ENCODE peak calls at places on chromosomes 1 and 21, in ten cellular contexts. N is heart right ventricle; Q is GM23338; Z is suprapubic skin; T is CD8-positive, alpha-beta memory T cell; F is cardiac muscle cell; I is A549; D is fibroblast of mammary gland; C is OCI-LY7; L is IMR-90. K is an unnamed sample.

GRCh38 chr1:213284626-213285025 is 233.6 kb downstream of the RPS6KC1 start:
- DNase-seq in N (no peak), Q (no peak), Z (no peak), T (no peak), F (no peak), I (no peak), D (peak), C (no peak), L (peak), K (no peak)

GRCh38 chr1:205186191-205186590 is 25.3 kb downstream of the DSTYK start:
- DNase-seq in N (no peak), Q (no peak), Z (no peak), T (no peak), F (no peak), I (no peak), D (no peak), C (no peak), L (no peak), K (peak)

GRCh38 chr1:54200519-54200997 is 591 bp downstream of the MRPL37 start:
- DNase-seq in N (no peak), Q (no peak), Z (no peak), T (no peak), F (no peak), I (no peak), D (peak), C (no peak), L (peak), K (no peak)

GRCh38 chr1:168161459-168161858 is 17.3 kb upstream of the TIPRL start:
- DNase-seq in N (no peak), Q (no peak), Z (no peak), T (no peak), F (peak), I (no peak), D (no peak), C (no peak), L (no peak), K (no peak)

GRCh38 chr1:192545781-192546521 is 29.6 kb upstream of the RGS1 start:
- DNase-seq in N (no peak), Q (no peak), Z (no peak), T (no peak), F (no peak), I (peak), D (peak), C (peak), L (no peak), K (no peak)

GRCh38 chr1:204069887-204070286 is 3.0 kb upstream of the SOX13 start:
- DNase-seq in N (no peak), Q (no peak), Z (no peak), T (no peak), F (no peak), I (no peak), D (no peak), C (no peak), L (no peak), K (no peak)

GRCh38 chr1:207309775-207310273 is 11.7 kb upstream of the CD55 start:
- DNase-seq in N (no peak), Q (peak), Z (no peak), T (no peak), F (peak), I (peak), D (peak), C (peak), L (peak), K (no peak)

GRCh38 chr1:222909586-222909985 is 94.7 kb downstream of the DISP1 start:
- DNase-seq in N (peak), Q (no peak), Z (no peak), T (no peak), F (no peak), I (no peak), D (peak), C (no peak), L (peak), K (no peak)

GRCh38 chr1:173477286-173478098 is at the start of gene PRDX6:
- DNase-seq in N (peak), Q (peak), Z (peak), T (peak), F (peak), I (peak), D (peak), C (peak), L (peak), K (peak)

GRCh38 chr1:80250573-80251168 is 1244.1 kb upstream of the ADGRL4 start:
- DNase-seq in N (no peak), Q (no peak), Z (no peak), T (no peak), F (no peak), I (no peak), D (peak), C (no peak), L (no peak), K (no peak)

GRCh38 chr1:2001773-2002411 is 1.7 kb downstream of the CFAP74 start:
- DNase-seq in N (no peak), Q (no peak), Z (no peak), T (no peak), F (no peak), I (no peak), D (no peak), C (no peak), L (no peak), K (no peak)

GRCh38 chr1:155091071-155092051 is 12.7 kb downstream of the EFNA3 start:
- DNase-seq in N (peak), Q (peak), Z (no peak), T (peak), F (peak), I (peak), D (peak), C (peak), L (peak), K (peak)
- H3K4me3 ChIP-seq in N (no peak), Q (peak), Z (no peak), T (no peak), F (no peak), I (no peak), D (no peak), C (no peak), L (no peak), K (peak)

GRCh38 chr1:43449708-43450069 is 4.0 kb downstream of the HYI start:
- DNase-seq in N (no peak), Q (no peak), Z (no peak), T (no peak), F (no peak), I (no peak), D (no peak), C (no peak), L (no peak), K (no peak)

GRCh38 chr1:43451157-43451591 is 2.6 kb downstream of the HYI start:
- DNase-seq in N (no peak), Q (no peak), Z (no peak), T (no peak), F (no peak), I (no peak), D (no peak), C (no peak), L (no peak), K (no peak)

GRCh38 chr1:43451701-43452532 is 1.8 kb downstream of the HYI start:
- DNase-seq in N (no peak), Q (no peak), Z (no peak), T (no peak), F (no peak), I (no peak), D (no peak), C (no peak), L (no peak), K (no peak)

GRCh38 chr1:43448955-43449707 is 4.6 kb downstream of the HYI start:
- DNase-seq in N (no peak), Q (no peak), Z (no peak), T (no peak), F (no peak), I (no peak), D (no peak), C (no peak), L (no peak), K (no peak)

DNA sequence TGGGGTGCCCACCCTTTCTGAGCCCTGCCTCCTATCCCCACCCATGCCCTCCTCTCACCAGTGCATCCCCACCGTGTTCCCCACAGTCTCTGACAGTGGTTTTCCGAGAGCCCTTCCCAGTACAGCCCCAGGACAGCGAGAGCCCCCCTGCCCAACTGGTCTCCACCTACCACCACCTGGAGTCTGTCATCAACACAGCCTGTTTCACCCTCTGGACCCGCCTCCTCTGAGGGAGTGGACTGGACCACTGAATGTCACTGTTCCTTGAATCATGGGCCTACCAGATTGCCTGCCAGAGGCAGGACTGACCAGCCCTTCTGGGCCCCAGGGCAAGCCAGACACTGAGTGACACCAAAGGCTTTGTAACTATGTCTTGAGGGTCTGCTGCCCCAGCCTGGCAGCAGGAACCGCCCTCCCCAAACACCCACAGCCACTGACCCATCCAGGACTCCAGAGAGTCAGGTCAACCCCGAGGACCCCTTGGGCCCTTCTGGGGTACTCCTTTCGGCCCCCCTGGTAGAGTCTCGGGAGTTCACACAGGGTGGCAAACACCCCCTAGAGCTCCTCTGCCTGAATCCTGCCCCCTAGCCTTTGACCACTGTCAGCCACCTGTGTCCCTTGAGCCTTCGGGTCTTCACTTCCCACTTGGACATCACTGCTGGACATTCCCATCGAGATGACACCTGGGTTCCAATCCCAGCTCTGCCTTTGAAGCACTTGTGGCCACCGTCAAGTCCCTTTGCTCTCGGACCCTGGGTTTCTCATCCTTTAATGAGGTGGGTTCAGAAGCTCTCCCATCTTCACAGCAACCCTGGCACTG is 3.3 kb downstream of the HYI start:
- DNase-seq in N (no peak), Q (no peak), Z (no peak), T (no peak), F (no peak), I (no peak), D (no peak), C (no peak), L (no peak), K (no peak)
- H3K4me3 ChIP-seq in N (no peak), Q (no peak), Z (no peak), T (no peak), F (no peak), I (no peak), D (no peak), C (no peak), L (no peak), K (no peak)

GRCh38 chr21:31030367-31031106 is 7.7 kb downstream of the KRTAP19-8 start:
- DNase-seq in N (no peak), Q (no peak), Z (no peak), T (no peak), F (no peak), I (no peak), D (no peak), C (peak), L (no peak), K (no peak)
- H3K4me3 ChIP-seq in N (no peak), Q (no peak), Z (no peak), T (no peak), F (no peak), I (no peak), D (no peak), C (no peak), L (no peak), K (no peak)

GRCh38 chr21:17455028-17455353 is 57.9 kb upstream of the CXADR start:
- DNase-seq in N (no peak), Q (peak), Z (no peak), T (no peak), F (no peak), I (no peak), D (no peak), C (no peak), L (no peak), K (no peak)

GRCh38 chr21:17451364-17451869 is 61.4 kb upstream of the CXADR start:
- DNase-seq in N (no peak), Q (no peak), Z (no peak), T (no peak), F (no peak), I (peak), D (peak), C (no peak), L (peak), K (no peak)

GRCh38 chr21:17458279-17458678 is 54.6 kb upstream of the CXADR start:
- DNase-seq in N (no peak), Q (no peak), Z (no peak), T (no peak), F (no peak), I (no peak), D (no peak), C (no peak), L (no peak), K (no peak)

GRCh38 chr21:17454315-17455027 is 58.4 kb upstream of the CXADR start:
- DNase-seq in N (no peak), Q (peak), Z (no peak), T (no peak), F (peak), I (peak), D (peak), C (peak), L (peak), K (peak)

DNA sequence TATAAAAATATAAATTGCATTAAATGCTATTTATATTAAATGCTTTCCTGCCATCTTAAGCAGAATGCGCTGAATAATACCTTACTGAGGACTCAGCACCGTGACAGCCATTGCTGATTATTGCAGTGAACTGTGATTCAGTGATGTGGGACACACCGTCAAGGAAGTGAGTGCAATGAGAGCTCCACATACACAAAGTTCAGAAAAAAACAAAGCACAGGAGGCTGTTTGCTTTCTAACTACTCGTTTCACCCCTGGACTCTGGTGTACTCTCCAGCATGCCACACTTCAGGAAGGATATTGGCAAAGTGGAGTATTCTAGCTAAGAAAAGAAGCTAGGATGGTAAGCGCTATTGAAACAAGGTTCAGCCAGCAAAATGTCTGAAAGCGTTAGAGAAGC is 57.4 kb upstream of the CXADR start:
- DNase-seq in N (no peak), Q (no peak), Z (no peak), T (no peak), F (no peak), I (no peak), D (no peak), C (no peak), L (no peak), K (no peak)
- H3K4me3 ChIP-seq in N (no peak), Q (peak), Z (no peak), T (no peak), F (no peak), I (peak), D (no peak), C (no peak), L (no peak), K (no peak)

GRCh38 chr1:154910851-154911250 is 25.7 kb downstream of the PMVK start:
- DNase-seq in N (no peak), Q (no peak), Z (no peak), T (no peak), F (no peak), I (no peak), D (no peak), C (no peak), L (no peak), K (no peak)

GRCh38 chr1:154908937-154909336 is 27.6 kb downstream of the PMVK start:
- DNase-seq in N (no peak), Q (no peak), Z (no peak), T (no peak), F (no peak), I (no peak), D (no peak), C (no peak), L (no peak), K (no peak)

GRCh38 chr1:154912755-154913154 is 23.8 kb downstream of the PMVK start:
- DNase-seq in N (peak), Q (no peak), Z (no peak), T (no peak), F (peak), I (no peak), D (no peak), C (no peak), L (no peak), K (no peak)

GRCh38 chr1:154913242-154913641 is 23.3 kb downstream of the PMVK start:
- DNase-seq in N (no peak), Q (no peak), Z (no peak), T (no peak), F (no peak), I (no peak), D (no peak), C (no peak), L (no peak), K (no peak)

DNA sequence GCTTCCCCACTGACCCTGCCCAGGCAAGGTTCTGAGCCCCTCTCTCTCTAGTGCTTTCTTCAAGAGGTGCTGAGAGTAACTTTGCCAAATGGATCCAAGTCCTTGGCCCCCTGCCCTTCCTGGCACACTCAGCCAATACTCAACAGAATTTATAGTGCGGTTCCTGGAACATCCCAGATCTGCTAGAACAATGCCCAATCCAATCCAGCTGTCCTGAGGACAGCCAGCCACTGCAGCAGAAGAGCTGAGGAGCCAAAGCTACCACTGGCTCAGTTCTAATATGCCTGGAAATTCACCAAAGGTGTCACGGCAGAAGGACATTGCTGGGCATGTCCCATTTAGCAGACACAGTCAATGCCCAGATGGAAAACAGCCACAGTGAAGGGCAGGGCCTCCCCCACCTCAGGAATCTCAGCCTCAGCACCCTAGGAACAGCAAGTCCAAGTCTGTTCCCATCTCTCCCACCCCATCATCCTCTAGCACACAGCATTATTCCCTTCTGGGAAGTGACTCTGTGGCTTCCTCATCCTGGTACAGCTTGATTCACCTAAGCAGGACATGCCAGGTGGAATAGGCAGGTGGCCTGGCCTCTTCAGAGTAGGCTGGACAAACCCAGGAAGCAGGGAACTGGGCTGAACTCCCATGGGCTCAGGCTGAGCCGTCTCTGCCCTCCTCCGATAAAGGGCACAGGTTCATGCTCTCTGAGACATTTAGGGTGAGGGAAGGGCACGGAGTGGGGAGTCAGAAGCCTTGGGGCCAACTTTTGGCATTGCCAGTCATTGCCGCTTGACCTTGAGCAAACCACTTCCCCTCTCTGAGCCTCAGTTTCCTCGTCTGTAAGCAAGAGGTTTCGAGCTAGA is 24.6 kb downstream of the PMVK start:
- DNase-seq in N (no peak), Q (no peak), Z (no peak), T (no peak), F (no peak), I (no peak), D (no peak), C (no peak), L (no peak), K (no peak)
- H3K4me3 ChIP-seq in N (no peak), Q (no peak), Z (no peak), T (no peak), F (no peak), I (no peak), D (no peak), C (no peak), L (no peak), K (no peak)

GRCh38 chr1:46393510-46393909 is 607 bp upstream of the FAAH start:
- DNase-seq in N (no peak), Q (no peak), Z (no peak), T (no peak), F (no peak), I (no peak), D (no peak), C (peak), L (no peak), K (no peak)

GRCh38 chr1:46399307-46399706 is 5.2 kb downstream of the FAAH start:
- DNase-seq in N (no peak), Q (no peak), Z (no peak), T (no peak), F (peak), I (no peak), D (no peak), C (peak), L (no peak), K (no peak)

GRCh38 chr1:46394872-46395465 is 852 bp downstream of the FAAH start:
- DNase-seq in N (no peak), Q (no peak), Z (no peak), T (no peak), F (no peak), I (no peak), D (no peak), C (no peak), L (no peak), K (no peak)

GRCh38 chr1:46396429-46397398 is 2.6 kb downstream of the FAAH start:
- DNase-seq in N (no peak), Q (no peak), Z (no peak), T (no peak), F (no peak), I (no peak), D (no peak), C (no peak), L (peak), K (no peak)

DNA sequence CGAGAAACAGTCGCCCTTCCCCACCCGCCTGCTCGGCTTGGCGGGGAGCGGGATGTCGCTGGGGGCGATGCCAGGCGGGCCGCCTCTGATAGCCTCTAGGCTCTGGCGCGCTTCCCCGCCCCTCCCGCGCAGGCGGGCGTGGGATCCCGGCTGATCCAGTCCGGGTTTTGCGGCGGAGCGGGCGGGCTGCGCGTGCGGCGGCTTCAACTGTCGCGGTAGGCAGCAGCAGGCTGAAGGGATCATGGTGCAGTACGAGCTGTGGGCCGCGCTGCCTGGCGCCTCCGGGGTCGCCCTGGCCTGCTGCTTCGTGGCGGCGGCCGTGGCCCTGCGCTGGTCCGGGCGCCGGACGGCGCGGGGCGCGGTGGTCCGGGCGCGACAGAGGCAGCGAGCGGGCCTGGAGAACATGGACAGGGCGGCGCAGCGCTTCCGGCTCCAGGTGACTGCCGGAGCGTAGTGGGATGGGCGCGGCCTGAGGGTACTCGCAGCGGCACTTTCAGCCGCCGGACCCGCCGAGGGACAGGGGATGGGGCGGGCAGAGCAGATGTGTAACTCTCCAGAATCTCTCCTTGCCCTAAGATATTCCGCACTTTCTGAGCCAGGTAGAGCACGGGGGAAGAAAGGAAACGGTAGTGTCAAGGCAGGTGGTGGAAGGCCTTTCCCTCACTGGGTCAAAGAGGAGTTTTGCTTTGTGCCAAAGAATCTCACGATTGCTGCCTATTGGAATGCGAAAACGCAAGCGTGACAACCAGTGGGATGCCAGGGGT is at the start of gene FAAH:
- DNase-seq in N (peak), Q (peak), Z (no peak), T (peak), F (peak), I (no peak), D (peak), C (peak), L (no peak), K (no peak)
- H3K4me3 ChIP-seq in N (peak), Q (peak), Z (peak), T (no peak), F (peak), I (peak), D (peak), C (peak), L (peak), K (no peak)

DNA sequence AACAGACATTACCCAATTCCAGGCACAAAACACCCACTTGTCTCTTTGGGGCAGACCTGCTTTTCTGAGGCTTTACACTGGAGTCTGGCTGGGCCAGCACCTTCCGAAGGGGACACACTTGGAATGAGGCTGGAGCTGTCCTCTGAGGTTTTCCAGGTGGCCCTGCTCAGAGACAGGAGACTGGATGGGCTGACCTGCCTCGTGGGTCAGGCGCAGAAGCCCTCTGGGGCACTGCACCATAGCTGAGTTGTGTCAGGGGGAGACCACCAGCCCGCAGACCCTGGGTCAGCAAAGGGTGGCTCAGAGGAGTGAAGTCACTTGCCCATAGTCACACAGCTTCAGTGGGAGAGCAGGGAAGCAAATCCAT is 1.8 kb downstream of the SH2D5 start:
- DNase-seq in N (no peak), Q (no peak), Z (no peak), T (no peak), F (peak), I (no peak), D (no peak), C (no peak), L (no peak), K (no peak)
- H3K4me3 ChIP-seq in N (no peak), Q (peak), Z (no peak), T (no peak), F (no peak), I (peak), D (no peak), C (no peak), L (no peak), K (no peak)